ENCODE peak calls at places on chromosome 1, in six cellular contexts. S, F, N, Y, G and H are unnamed samples. For H3K27me3, the result is how much of the 10 kb centered on the place peaks cover.

GRCh38 chr1:228664399-228664914 is 70.8 kb upstream of the RHOU start:
- DNase-seq in S (peak), F (peak), N (peak), Y (peak), G (peak), H (peak)

GRCh38 chr1:55239548-55239947 is 24.4 kb upstream of the USP24 start:
- DNase-seq in S (no peak), F (no peak), N (no peak), Y (no peak), G (no peak), H (no peak)

GRCh38 chr1:202210969-202211368 is 17.4 kb downstream of the LGR6 start:
- DNase-seq in S (no peak), F (no peak), N (no peak), Y (no peak), G (no peak), H (no peak)

GRCh38 chr1:203507227-203507626 is 13.3 kb downstream of the OPTC start:
- DNase-seq in S (no peak), F (peak), N (no peak), Y (peak), G (no peak), H (no peak)

GRCh38 chr1:156804572-156805243 is 11.9 kb downstream of the SH2D2A start:
- DNase-seq in S (no peak), F (peak), N (no peak), Y (no peak), G (no peak), H (no peak)

GRCh38 chr1:207841318-207841717 is 69.6 kb downstream of the CD34 start:
- DNase-seq in S (no peak), F (no peak), N (no peak), Y (no peak), G (no peak), H (no peak)

GRCh38 chr1:238647877-238648276 is 738.5 kb upstream of the CHRM3 start:
- DNase-seq in S (peak), F (peak), N (no peak), Y (no peak), G (no peak), H (no peak)

GRCh38 chr1:87867631-87868030 is 539.0 kb downstream of the LMO4 start:
- DNase-seq in S (no peak), F (peak), N (no peak), Y (no peak), G (no peak), H (no peak)

GRCh38 chr1:24117722-24118409 is 5.9 kb upstream of the MYOM3 start:
- DNase-seq in S (peak), F (no peak), N (no peak), Y (no peak), G (no peak), H (no peak)

GRCh38 chr1:30610917-30611316 is 112.5 kb downstream of the MATN1 start:
- DNase-seq in S (no peak), F (no peak), N (no peak), Y (no peak), G (no peak), H (no peak)

GRCh38 chr1:117564227-117565082 is 41.4 kb upstream of the TENT5C start:
- DNase-seq in S (no peak), F (no peak), N (no peak), Y (no peak), G (peak), H (no peak)

GRCh38 chr1:19664453-19665043 is at the start of gene HTR6:
- DNase-seq in S (no peak), F (no peak), N (no peak), Y (no peak), G (no peak), H (peak)

GRCh38 chr1:20343149-20343936 is 52.7 kb downstream of the VWA5B1 start:
- DNase-seq in S (no peak), F (no peak), N (peak), Y (peak), G (no peak), H (no peak)

DNA sequence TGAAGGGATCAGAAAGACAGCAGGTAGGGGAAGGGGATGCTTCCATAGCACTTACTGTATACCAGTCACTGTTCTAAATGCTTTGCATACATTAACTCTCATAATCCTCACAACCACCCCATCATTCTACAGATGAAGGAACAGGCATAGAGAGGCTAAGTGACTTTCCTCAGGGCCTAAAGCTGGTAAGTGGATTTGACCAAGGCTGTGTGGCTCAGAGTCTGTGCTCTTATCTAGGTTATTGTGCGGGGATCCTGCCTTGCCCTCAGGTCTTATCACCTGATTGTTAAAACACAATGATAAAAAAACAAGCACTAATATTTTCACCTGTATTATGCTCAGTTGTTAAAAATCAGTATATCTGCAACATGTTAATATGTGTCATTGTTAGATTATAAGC is 38.8 kb upstream of the RBM15 start:
- DNase-seq in S (no peak), F (no peak), N (no peak), Y (no peak), G (no peak), H (no peak)
- H3K27me3 ChIP-seq in S (under half), F (under half), N (under half), Y (under half), G (under half), H (under half)

GRCh38 chr1:153553691-153554608 is 4.9 kb upstream of the S100A3 start:
- DNase-seq in S (no peak), F (no peak), N (no peak), Y (no peak), G (no peak), H (no peak)
- H3K27ac ChIP-seq in S (no peak), F (no peak), N (no peak), Y (peak), G (peak), H (no peak)

GRCh38 chr1:3233031-3233430 is 164.0 kb downstream of the PRDM16 start:
- DNase-seq in S (no peak), F (no peak), N (no peak), Y (no peak), G (no peak), H (no peak)

GRCh38 chr1:3231826-3232225 is 162.8 kb downstream of the PRDM16 start:
- DNase-seq in S (no peak), F (no peak), N (no peak), Y (no peak), G (no peak), H (no peak)

GRCh38 chr1:3229081-3229725 is 160.2 kb downstream of the PRDM16 start:
- DNase-seq in S (no peak), F (no peak), N (no peak), Y (no peak), G (no peak), H (no peak)

GRCh38 chr1:3230553-3230952 is 161.6 kb downstream of the PRDM16 start:
- DNase-seq in S (no peak), F (no peak), N (no peak), Y (no peak), G (no peak), H (no peak)

GRCh38 chr1:3231245-3231644 is 162.2 kb downstream of the PRDM16 start:
- DNase-seq in S (no peak), F (no peak), N (no peak), Y (no peak), G (no peak), H (no peak)
- H3K27me3 ChIP-seq in S (under half), F (under half), N (under half), Y (under half), G (under half), H (under half)

DNA sequence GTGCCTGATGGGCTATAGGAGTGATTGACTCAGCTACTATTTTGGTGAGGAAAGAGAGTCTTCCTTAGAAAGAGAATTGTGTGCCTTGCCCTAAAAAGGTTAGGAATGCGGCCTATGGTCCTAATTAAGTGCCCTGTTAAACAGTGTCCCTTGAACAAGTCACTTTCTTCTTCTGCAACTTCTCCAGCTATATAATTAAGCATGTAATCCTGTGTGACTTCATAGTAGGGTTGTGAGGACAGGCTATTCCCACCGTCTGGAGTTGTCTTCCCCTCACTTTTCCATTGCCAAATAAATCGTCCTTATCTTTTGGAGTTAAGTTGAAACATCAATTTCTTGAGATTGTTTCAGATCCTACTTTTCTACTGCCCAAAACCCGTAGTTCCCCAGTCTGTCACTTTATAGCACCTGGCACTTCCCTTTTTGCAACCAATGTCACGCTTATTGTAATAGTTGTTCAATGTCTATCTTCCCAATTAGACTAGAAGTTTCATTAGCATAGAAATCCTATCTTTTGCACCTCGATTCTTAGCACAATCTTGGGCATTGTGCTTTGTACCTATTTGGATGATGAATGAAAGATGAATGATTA is 27.6 kb upstream of the SLC16A1 start:
- DNase-seq in S (no peak), F (no peak), N (no peak), Y (no peak), G (no peak), H (no peak)
- H3K27ac ChIP-seq in S (no peak), F (peak), N (no peak), Y (no peak), G (peak), H (no peak)

GRCh38 chr1:37609002-37609401 is 13.3 kb upstream of the GNL2 start:
- DNase-seq in S (no peak), F (no peak), N (no peak), Y (no peak), G (no peak), H (no peak)
- H3K27me3 ChIP-seq in S (under half), F (half or more), N (under half), Y (under half), G (under half), H (under half)